ENCODE peak calls at places on chromosomes 6 and 20, in four cellular contexts. M is lower leg skin, J is cardiac fibroblast, C is brain microvascular endothelial cell. H is an unnamed sample.

GRCh38 chr6:104428201-104428600 is 431.5 kb downstream of the HACE1 start:
- DNase-seq in M (no peak), J (no peak), C (no peak), H (no peak)

GRCh38 chr6:43492673-43493072 is 15.3 kb downstream of the TJAP1 start:
- DNase-seq in M (no peak), C (peak), J (no peak), H (no peak)

GRCh38 chr20:60057866-60058807 is 99.9 kb downstream of the CDH26 start:
- DNase-seq in J (peak), M (peak), C (peak), H (no peak)

GRCh38 chr20:51360451-51361230 is 181.9 kb downstream of the NFATC2 start:
- DNase-seq in J (peak), M (no peak), C (peak), H (peak)

GRCh38 chr6:159617444-159617843 is 75.6 kb downstream of the SOD2 start:
- DNase-seq in C (no peak), M (no peak), J (no peak), H (no peak)

GRCh38 chr6:32947552-32948465 is 5.1 kb downstream of the HLA-DMA start:
- DNase-seq in C (peak), J (peak), M (no peak), H (peak)

GRCh38 chr6:25652007-25652515 is at the start of gene SCGN:
- DNase-seq in J (peak), C (peak), M (peak), H (peak)

GRCh38 chr6:146664871-146665270 is 66.1 kb downstream of the ADGB start:
- DNase-seq in C (no peak), M (no peak), J (no peak), H (no peak)

DNA sequence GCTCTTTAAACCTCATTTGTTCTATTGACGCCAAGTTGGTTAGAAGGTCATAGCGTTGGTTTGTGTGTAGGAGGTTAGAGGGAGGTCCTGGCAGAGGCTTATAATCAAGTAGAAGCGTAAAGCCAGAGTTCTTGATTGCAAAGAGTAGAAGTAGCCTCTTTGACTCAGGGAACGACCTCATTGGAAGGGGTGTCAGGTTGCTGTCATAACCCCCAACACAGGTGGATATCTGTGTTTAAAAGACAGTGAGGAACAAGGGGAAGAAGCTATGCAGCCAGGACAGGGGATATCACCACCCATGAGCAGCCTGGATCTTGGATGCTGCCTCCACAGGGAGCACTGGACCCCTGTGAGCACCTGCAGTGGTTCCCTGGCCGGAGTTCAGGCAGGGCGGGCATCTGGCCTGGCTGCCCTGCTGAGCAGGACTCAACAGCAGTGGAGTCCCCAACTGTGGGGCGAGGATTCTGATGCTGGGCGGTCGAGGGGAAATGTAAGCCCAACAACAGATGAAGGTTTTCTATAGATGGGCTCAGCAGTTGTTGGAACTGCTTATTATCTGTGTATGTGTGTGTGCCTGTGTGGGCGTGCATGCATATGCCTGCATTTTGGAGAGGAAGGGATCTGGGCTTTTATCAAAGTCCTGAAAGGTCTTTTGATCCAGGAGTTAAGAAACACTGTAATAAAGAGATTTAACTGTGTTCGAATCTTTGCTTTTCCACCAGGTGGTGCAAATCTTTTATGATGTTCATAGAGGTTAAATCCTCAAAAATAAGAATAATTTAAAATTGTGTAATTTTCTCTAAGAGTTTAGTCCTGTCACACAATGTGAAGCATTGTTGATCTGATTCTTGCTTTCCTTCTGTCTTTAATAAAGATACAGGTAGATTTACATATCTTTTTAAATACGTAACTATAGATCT is 27.7 kb downstream of the HIVEP1 start:
- DNase-seq in M (no peak), C (no peak), J (no peak), H (no peak)
- TF ChIP-seq CTCF in M (no peak), C (no peak), J (no peak), H (no peak)

DNA sequence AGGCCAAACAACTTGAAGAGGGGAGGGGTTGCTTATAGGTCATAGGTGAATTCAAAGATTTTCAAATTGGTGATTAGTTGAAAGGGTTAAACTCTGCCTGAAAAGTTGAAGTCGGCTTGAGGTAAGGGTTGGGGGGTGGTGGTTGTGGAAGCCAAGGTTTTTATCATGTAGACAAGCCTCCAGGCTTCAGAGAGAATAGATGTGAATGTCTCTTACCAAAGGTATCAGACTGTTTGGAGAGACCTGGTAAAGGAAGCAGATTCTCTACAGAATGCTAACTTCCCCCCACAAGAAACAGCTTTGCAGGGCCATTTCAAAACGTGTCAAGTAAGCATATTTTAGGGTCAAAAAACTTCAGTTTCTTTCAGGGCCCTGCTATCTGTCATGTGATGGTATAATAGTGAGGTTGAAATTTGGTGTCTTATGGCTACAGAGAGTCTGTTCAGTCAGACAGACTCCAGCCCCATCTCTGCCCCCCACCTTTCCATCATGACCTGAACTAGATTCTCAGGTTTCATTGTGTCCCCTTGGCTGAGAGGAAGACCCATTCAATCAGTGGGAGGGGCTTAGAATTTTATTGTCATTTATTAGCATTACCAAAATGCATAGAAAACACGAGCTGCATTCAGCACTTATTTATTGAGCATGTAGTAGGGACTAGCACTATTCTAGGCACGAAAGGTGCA is 136.5 kb downstream of the MAP3K7 start:
- DNase-seq in C (no peak), J (no peak), M (no peak), H (no peak)
- TF ChIP-seq CTCF in C (no peak), J (no peak), M (no peak), H (no peak)

GRCh38 chr6:168052291-168052891 is 26.6 kb downstream of the FRMD1 start:
- DNase-seq in J (no peak), M (no peak), C (no peak), H (no peak)
- TF ChIP-seq CTCF in J (no peak), M (no peak), C (no peak), H (no peak)

DNA sequence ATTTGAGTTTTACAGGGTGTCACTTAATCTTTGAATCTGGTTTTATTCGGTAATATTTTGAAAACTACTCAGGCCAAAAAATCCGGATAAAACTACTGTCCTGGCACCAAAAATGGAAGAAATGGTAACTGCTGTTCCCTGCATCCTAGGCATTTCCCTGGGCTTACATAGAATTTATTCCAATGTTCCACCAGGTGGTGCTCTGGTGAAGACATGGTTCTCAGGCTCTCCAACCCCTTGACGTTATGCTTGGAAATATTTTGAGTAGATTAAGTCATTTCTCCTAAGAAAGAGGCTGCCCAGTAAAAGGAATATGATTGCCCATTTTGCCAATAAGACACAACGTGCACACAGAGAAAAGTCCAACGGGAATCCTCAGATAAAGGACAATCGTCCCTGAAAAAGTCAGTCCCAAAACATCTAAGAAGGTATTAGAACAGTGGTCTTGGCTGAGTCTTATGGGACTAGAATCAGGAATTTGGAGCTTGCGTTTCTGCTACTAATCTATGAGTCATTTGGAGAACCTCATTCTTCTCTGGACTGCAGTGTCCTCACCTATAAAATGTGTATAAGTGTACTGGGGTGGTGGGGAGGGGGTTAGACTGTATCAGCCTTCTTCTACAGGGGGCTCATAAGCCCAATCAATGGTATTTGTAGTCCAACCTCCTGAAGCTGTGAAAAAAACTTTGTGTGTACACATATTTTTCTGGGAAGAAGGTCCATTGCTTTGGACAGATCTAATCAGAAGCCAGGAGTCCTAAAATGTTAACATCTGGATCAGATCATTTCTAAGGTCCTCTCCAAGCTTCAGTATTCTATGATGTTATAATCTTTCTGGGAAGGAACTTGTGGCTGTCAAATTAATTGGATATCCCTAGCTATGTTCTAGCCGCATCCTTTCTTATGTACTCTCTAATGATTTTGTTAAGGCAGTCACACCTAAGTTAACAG is 131.0 kb upstream of the BMP2 start:
- DNase-seq in M (no peak), J (peak), C (peak), H (peak)
- TF ChIP-seq CTCF in M (no peak), J (peak), C (peak), H (peak)

GRCh38 chr6:97129111-97129510 is 153.9 kb downstream of the MMS22L start:
- DNase-seq in C (no peak), M (no peak), J (peak), H (peak)
- TF ChIP-seq CTCF in C (no peak), M (no peak), J (no peak), H (no peak)

GRCh38 chr6:90285611-90286381 is 10.8 kb downstream of the BACH2 start:
- DNase-seq in C (peak), M (peak), J (peak), H (peak)

GRCh38 chr6:90288404-90288803 is 8.2 kb downstream of the BACH2 start:
- DNase-seq in M (no peak), C (peak), J (no peak), H (no peak)

GRCh38 chr6:90286884-90287488 is 9.7 kb downstream of the BACH2 start:
- DNase-seq in J (peak), M (no peak), C (peak), H (peak)

GRCh38 chr6:90284745-90285481 is 11.7 kb downstream of the BACH2 start:
- DNase-seq in M (no peak), J (peak), C (peak), H (peak)

DNA sequence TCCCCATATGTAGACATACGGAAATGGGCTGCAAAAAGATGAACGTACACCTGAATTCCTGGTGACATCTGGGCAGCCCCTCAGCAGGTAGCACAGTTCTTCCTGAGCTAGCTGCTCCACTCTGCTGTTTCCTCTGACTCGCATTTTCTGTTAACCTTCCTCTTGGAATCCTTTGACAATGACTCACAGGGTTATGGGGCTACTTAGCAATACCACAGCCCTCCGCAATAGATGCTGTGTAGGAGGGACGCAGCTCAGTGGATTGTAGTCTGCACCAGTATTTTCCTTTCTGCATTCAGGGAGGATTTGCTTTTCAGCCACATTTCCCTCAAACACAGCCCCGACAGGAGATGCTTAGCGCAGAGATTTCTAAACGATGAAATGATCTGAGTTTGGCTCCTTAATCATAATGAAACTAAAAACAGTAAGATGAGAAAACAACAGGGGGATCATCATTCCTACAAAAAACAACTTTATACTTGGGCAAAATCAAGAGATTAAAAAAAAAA is 12.4 kb downstream of the BACH2 start:
- DNase-seq in M (no peak), C (peak), J (peak), H (peak)
- TF ChIP-seq CTCF in M (no peak), C (peak), J (peak), H (no peak)

GRCh38 chr6:39009476-39009875 is 39.1 kb upstream of the GLP1R start:
- DNase-seq in C (no peak), M (no peak), J (no peak), H (no peak)
- TF ChIP-seq CTCF in C (no peak), M (no peak), J (no peak), H (no peak)

DNA sequence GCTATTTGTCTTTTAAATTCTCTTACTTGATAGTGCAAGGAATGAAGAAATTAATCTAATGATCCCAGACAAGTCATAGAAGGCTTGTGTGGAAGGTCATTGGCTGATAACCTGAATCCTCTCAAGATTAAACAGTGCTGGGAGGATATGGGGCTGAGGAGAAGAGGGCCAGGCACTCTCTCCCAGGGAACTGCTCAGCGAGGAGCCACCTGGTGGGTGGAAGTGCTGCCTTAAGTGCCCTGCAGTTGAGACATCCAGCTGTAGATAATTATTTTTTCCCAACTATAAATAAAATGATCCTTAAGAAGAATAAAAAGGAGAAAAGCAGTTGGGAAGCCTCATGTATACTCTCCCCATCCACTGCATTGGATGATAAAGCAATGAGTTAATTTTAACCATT is 47.9 kb downstream of the BTBD3 start:
- DNase-seq in J (no peak), M (no peak), C (no peak), H (no peak)
- TF ChIP-seq CTCF in J (peak), M (no peak), C (peak), H (no peak)

GRCh38 chr6:85961746-85962145 is 319.1 kb upstream of the SYNCRIP start:
- DNase-seq in J (no peak), M (no peak), C (no peak), H (no peak)
- TF ChIP-seq CTCF in J (no peak), M (no peak), C (no peak), H (no peak)

DNA sequence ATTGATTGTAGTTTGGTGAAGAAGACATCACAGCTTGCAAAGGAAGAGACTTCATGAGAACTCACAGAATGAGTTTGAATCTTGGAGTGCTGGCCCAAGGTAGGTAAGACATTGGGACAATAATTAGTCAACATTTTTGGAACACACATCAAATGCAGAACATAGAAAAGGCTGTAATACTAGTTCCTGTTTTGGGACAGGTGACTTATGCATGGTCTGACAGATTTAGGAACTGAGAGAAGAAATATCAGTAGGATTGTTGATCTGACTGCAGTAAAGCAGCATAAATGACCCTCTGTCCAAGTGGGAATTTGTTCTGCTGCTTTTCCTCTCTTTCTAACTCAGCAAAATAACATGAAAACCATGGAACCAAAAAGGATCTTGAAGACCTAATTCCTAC is 102.3 kb upstream of the MAP3K7 start:
- DNase-seq in J (no peak), C (no peak), M (no peak), H (no peak)
- TF ChIP-seq CTCF in J (no peak), C (no peak), M (no peak), H (no peak)